ENCODE peak calls at places on chromosomes 16 and 17, in nine cellular contexts. S is MM.1S, L is SK-N-SH, K is PC-9, N is Karpas-422, I is hepatocyte, J is GM23248, M is GM23338, D is PC-3. V is an unnamed sample. For H3K9me2, the result is how much of the 10 kb centered on the place peaks cover.

GRCh38 chr17:14510136-14510535 is 209.3 kb downstream of the HS3ST3B1 start:
- DNase-seq in S (no peak), L (no peak), K (no peak), N (no peak), I (no peak), J (peak), M (no peak), D (no peak), V (no peak)

GRCh38 chr16:24775455-24775854 is 46.0 kb downstream of the TNRC6A start:
- DNase-seq in S (no peak), L (no peak), K (no peak), N (no peak), I (no peak), J (peak), M (no peak), D (peak), V (no peak)

GRCh38 chr16:50736448-50736847 is 5.4 kb upstream of the CYLD start:
- DNase-seq in S (no peak), L (no peak), K (no peak), N (no peak), I (no peak), J (no peak), M (no peak), D (no peak), V (no peak)

GRCh38 chr17:82380860-82381702 is 9.5 kb downstream of the UTS2R start:
- DNase-seq in S (no peak), L (no peak), K (no peak), N (no peak), I (no peak), J (peak), M (no peak), D (peak), V (no peak)

GRCh38 chr16:11131706-11132105 is 124.3 kb downstream of the SOCS1 start:
- DNase-seq in S (no peak), L (peak), K (no peak), N (no peak), I (no peak), J (no peak), M (no peak), D (no peak), V (no peak)

GRCh38 chr16:50271148-50272041 is 5.0 kb downstream of the ADCY7 start:
- DNase-seq in S (no peak), L (no peak), K (no peak), N (no peak), I (no peak), J (no peak), M (no peak), D (no peak), V (no peak)

GRCh38 chr16:58197314-58198012 is 443 bp downstream of the CSNK2A2 start:
- DNase-seq in S (no peak), L (peak), K (no peak), N (peak), I (peak), J (peak), M (peak), D (no peak), V (peak)

GRCh38 chr17:7219812-7220592 is at the start of the genes ACADVL and DLG4:
- DNase-seq in S (peak), L (peak), K (peak), N (peak), I (peak), J (peak), M (peak), D (peak), V (peak)

GRCh38 chr16:17853958-17854357 is 383.2 kb upstream of the XYLT1 start:
- DNase-seq in S (no peak), L (no peak), K (no peak), N (no peak), I (no peak), J (no peak), M (no peak), D (no peak), V (no peak)

GRCh38 chr16:86303787-86304685 is 206.3 kb upstream of the FOXF1 start:
- DNase-seq in S (no peak), L (no peak), K (no peak), N (no peak), I (no peak), J (no peak), M (peak), D (no peak), V (no peak)

GRCh38 chr16:53692146-53692545 is 11.5 kb downstream of the RPGRIP1L start:
- DNase-seq in S (no peak), L (no peak), K (peak), N (no peak), I (peak), J (no peak), M (peak), D (peak), V (no peak)

GRCh38 chr17:55175788-55176425 is 88.9 kb upstream of the HLF start:
- DNase-seq in S (no peak), L (no peak), K (no peak), N (no peak), I (no peak), J (no peak), M (no peak), D (no peak), V (peak)

GRCh38 chr17:75384751-75385150 is 20.7 kb downstream of the GRB2 start:
- DNase-seq in S (no peak), L (no peak), K (no peak), N (no peak), I (no peak), J (no peak), M (no peak), D (no peak), V (no peak)

GRCh38 chr16:10037771-10038170 is 144.5 kb downstream of the GRIN2A start:
- DNase-seq in S (no peak), L (no peak), K (no peak), N (no peak), I (no peak), J (no peak), M (no peak), D (peak), V (no peak)

GRCh38 chr17:1908699-1909309 is 79.0 kb downstream of the RPA1 start:
- DNase-seq in S (peak), L (peak), K (peak), N (peak), I (peak), J (peak), M (peak), D (peak), V (peak)

GRCh38 chr16:57993452-57993851 is 7.0 kb downstream of the ZNF319 start:
- DNase-seq in S (no peak), L (no peak), K (peak), N (no peak), I (no peak), J (no peak), M (no peak), D (no peak), V (no peak)

GRCh38 chr17:65170839-65171238 is 33.7 kb downstream of the RGS9 start:
- DNase-seq in S (no peak), L (no peak), K (no peak), N (no peak), I (no peak), J (no peak), M (no peak), D (peak), V (no peak)

GRCh38 chr17:628507-628941 is 86.1 kb downstream of the VPS53 start:
- DNase-seq in S (no peak), L (no peak), K (no peak), N (no peak), I (no peak), J (no peak), M (no peak), D (no peak), V (no peak)

GRCh38 chr16:85680352-85680944 is 8.3 kb downstream of the GINS2 start:
- DNase-seq in S (no peak), L (no peak), K (no peak), N (no peak), I (no peak), J (no peak), M (no peak), D (no peak), V (no peak)

GRCh38 chr17:34001246-34001645 is 253.8 kb upstream of the CCL2 start:
- DNase-seq in S (no peak), L (no peak), K (no peak), N (no peak), I (no peak), J (no peak), M (no peak), D (no peak), V (no peak)

GRCh38 chr17:22265807-22266206 is 573.5 kb downstream of the KCNJ18 start:
- DNase-seq in S (no peak), L (no peak), K (no peak), N (no peak), I (no peak), J (no peak), M (no peak), D (no peak), V (no peak)

GRCh38 chr16:54268340-54268739 is 18.2 kb downstream of the IRX3 start:
- DNase-seq in S (no peak), L (no peak), K (no peak), N (no peak), I (no peak), J (no peak), M (no peak), D (no peak), V (no peak)

GRCh38 chr17:3770471-3770870 is 30.5 kb downstream of the ITGAE start:
- DNase-seq in S (no peak), L (no peak), K (no peak), N (no peak), I (no peak), J (no peak), M (no peak), D (no peak), V (peak)

GRCh38 chr16:813916-814412 is 13.4 kb upstream of the GNG13 start:
- DNase-seq in S (no peak), L (no peak), K (no peak), N (no peak), I (no peak), J (no peak), M (no peak), D (no peak), V (no peak)

GRCh38 chr17:55418369-55419268 is 3.0 kb downstream of the MMD start:
- DNase-seq in S (no peak), L (no peak), K (no peak), N (no peak), I (no peak), J (no peak), M (no peak), D (no peak), V (no peak)

GRCh38 chr17:5555254-5555653 is 29.1 kb downstream of the NLRP1 start:
- DNase-seq in S (no peak), L (no peak), K (peak), N (peak), I (no peak), J (peak), M (no peak), D (no peak), V (no peak)

GRCh38 chr17:12730931-12731521 is 58.3 kb upstream of the ARHGAP44 start:
- DNase-seq in S (no peak), L (no peak), K (no peak), N (no peak), I (peak), J (peak), M (peak), D (peak), V (no peak)

GRCh38 chr17:47719411-47720152 is 13.5 kb upstream of the TBX21 start:
- DNase-seq in S (peak), L (no peak), K (peak), N (no peak), I (no peak), J (peak), M (no peak), D (peak), V (no peak)

GRCh38 chr17:35684046-35684802 is 47.2 kb upstream of the RASL10B start:
- DNase-seq in S (no peak), L (no peak), K (no peak), N (no peak), I (no peak), J (peak), M (peak), D (peak), V (no peak)

GRCh38 chr17:48626470-48627241 is 498 bp upstream of the HOXB9 start:
- DNase-seq in S (no peak), L (no peak), K (peak), N (peak), I (peak), J (peak), M (peak), D (peak), V (no peak)

GRCh38 chr17:81902023-81902652 is at the start of gene NPB:
- DNase-seq in S (no peak), L (peak), K (no peak), N (no peak), I (peak), J (peak), M (peak), D (no peak), V (no peak)

GRCh38 chr16:1800703-1801102 is 7.2 kb upstream of the IGFALS start:
- DNase-seq in S (no peak), L (no peak), K (no peak), N (no peak), I (no peak), J (no peak), M (no peak), D (no peak), V (no peak)

GRCh38 chr17:19263621-19264010 is 26.4 kb downstream of the EPN2 start:
- DNase-seq in S (no peak), L (no peak), K (no peak), N (no peak), I (no peak), J (peak), M (no peak), D (peak), V (no peak)

GRCh38 chr17:9908649-9909042 is 3.6 kb upstream of the RCVRN start:
- DNase-seq in S (no peak), L (no peak), K (no peak), N (no peak), I (no peak), J (no peak), M (no peak), D (no peak), V (no peak)

GRCh38 chr17:43758497-43759174 is at the start of gene SOST:
- DNase-seq in S (no peak), L (no peak), K (no peak), N (no peak), I (no peak), J (no peak), M (no peak), D (no peak), V (no peak)

GRCh38 chr16:76614255-76614654 is 337.1 kb downstream of the CNTNAP4 start:
- DNase-seq in S (no peak), L (peak), K (no peak), N (no peak), I (no peak), J (no peak), M (no peak), D (no peak), V (no peak)

GRCh38 chr17:31754239-31754945 is 104.7 kb downstream of the COPRS start:
- DNase-seq in S (no peak), L (no peak), K (peak), N (no peak), I (peak), J (peak), M (no peak), D (peak), V (no peak)

GRCh38 chr17:31752570-31752969 is 106.5 kb downstream of the COPRS start:
- DNase-seq in S (no peak), L (no peak), K (no peak), N (no peak), I (no peak), J (no peak), M (no peak), D (no peak), V (no peak)

GRCh38 chr17:31758646-31759045 is 100.4 kb downstream of the COPRS start:
- DNase-seq in S (no peak), L (no peak), K (no peak), N (no peak), I (no peak), J (peak), M (no peak), D (no peak), V (no peak)

GRCh38 chr17:31750578-31750977 is 108.5 kb downstream of the COPRS start:
- DNase-seq in S (no peak), L (no peak), K (no peak), N (no peak), I (no peak), J (no peak), M (no peak), D (no peak), V (no peak)

GRCh38 chr17:31753011-31753410 is 106.0 kb downstream of the COPRS start:
- DNase-seq in S (no peak), L (no peak), K (no peak), N (no peak), I (peak), J (no peak), M (no peak), D (peak), V (no peak)
- H3K9me2 ChIP-seq in S (under half), L (under half), K (under half), N (under half), I (under half), J (under half), M (under half), D (under half), V (under half)

GRCh38 chr16:87303431-87303930 is 13.7 kb downstream of the C16orf95 start:
- DNase-seq in S (no peak), L (no peak), K (no peak), N (no peak), I (no peak), J (no peak), M (no peak), D (peak), V (peak)

GRCh38 chr16:87304951-87305350 is 12.2 kb downstream of the C16orf95 start:
- DNase-seq in S (no peak), L (no peak), K (no peak), N (no peak), I (no peak), J (no peak), M (no peak), D (no peak), V (no peak)

GRCh38 chr16:87308826-87309225 is 8.4 kb downstream of the C16orf95 start:
- DNase-seq in S (no peak), L (no peak), K (no peak), N (no peak), I (no peak), J (no peak), M (no peak), D (no peak), V (no peak)

GRCh38 chr16:87303962-87304521 is 13.2 kb downstream of the C16orf95 start:
- DNase-seq in S (no peak), L (no peak), K (no peak), N (no peak), I (no peak), J (no peak), M (no peak), D (no peak), V (no peak)

GRCh38 chr16:87305505-87306391 is 11.4 kb downstream of the C16orf95 start:
- DNase-seq in S (no peak), L (no peak), K (no peak), N (no peak), I (peak), J (peak), M (peak), D (no peak), V (no peak)
- H3K4me3 ChIP-seq in S (no peak), L (no peak), K (no peak), N (no peak), I (no peak), J (no peak), M (no peak), D (no peak), V (no peak)

GRCh38 chr17:80007009-80007752 is 28.5 kb downstream of the TBC1D16 start:
- DNase-seq in S (no peak), L (no peak), K (no peak), N (no peak), I (no peak), J (no peak), M (no peak), D (no peak), V (no peak)
- H3K9me2 ChIP-seq in S (under half), L (under half), K (under half), N (under half), I (under half), J (under half), M (under half), D (under half), V (under half)

GRCh38 chr16:84502581-84502980 is 1.9 kb downstream of the MEAK7 start:
- DNase-seq in S (no peak), L (no peak), K (peak), N (no peak), I (peak), J (peak), M (no peak), D (peak), V (no peak)
- H3K4me3 ChIP-seq in S (no peak), L (no peak), K (peak), N (no peak), I (no peak), J (peak), M (no peak), D (peak), V (no peak)